ENCODE peak calls at places on chromosomes 13 and 19, in ten cellular contexts. One of them, this sample, is unnamed. For H3K27me3, the result is how much of the 10 kb centered on the place peaks cover.

GRCh38 chr19:49637865-49638350 is 2.0 kb downstream of the RRAS start:
- DNase-seq in foreskin keratinocyte: peak
- DNase-seq in tibial artery: peak
- DNase-seq in CD4-positive, alpha-beta T cell: no peak
- DNase-seq in IMR-90: peak
- DNase-seq in psoas muscle: peak
- DNase-seq in cardiac muscle cell: peak
- DNase-seq in GM23338: peak
- DNase-seq in endodermal cell: peak
- DNase-seq in A673: peak
- DNase-seq in this sample: peak

GRCh38 chr13:52348081-52348480 is 57.9 kb downstream of the THSD1 start:
- DNase-seq in IMR-90: peak
- DNase-seq in A673: no peak
- DNase-seq in tibial artery: no peak
- DNase-seq in CD4-positive, alpha-beta T cell: no peak
- DNase-seq in GM23338: no peak
- DNase-seq in foreskin keratinocyte: no peak
- DNase-seq in endodermal cell: no peak
- DNase-seq in psoas muscle: no peak
- DNase-seq in cardiac muscle cell: no peak
- DNase-seq in this sample: no peak

GRCh38 chr19:54256250-54257115 is 590 bp downstream of the LILRB5 start:
- DNase-seq in GM23338: no peak
- DNase-seq in endodermal cell: peak
- DNase-seq in CD4-positive, alpha-beta T cell: no peak
- DNase-seq in A673: no peak
- DNase-seq in cardiac muscle cell: no peak
- DNase-seq in psoas muscle: no peak
- DNase-seq in tibial artery: no peak
- DNase-seq in IMR-90: no peak
- DNase-seq in foreskin keratinocyte: no peak
- DNase-seq in this sample: no peak

GRCh38 chr13:111049791-111050538 is 65.1 kb upstream of the ARHGEF7 start:
- DNase-seq in psoas muscle: no peak
- DNase-seq in endodermal cell: no peak
- DNase-seq in GM23338: peak
- DNase-seq in CD4-positive, alpha-beta T cell: no peak
- DNase-seq in A673: no peak
- DNase-seq in tibial artery: no peak
- DNase-seq in cardiac muscle cell: peak
- DNase-seq in IMR-90: no peak
- DNase-seq in foreskin keratinocyte: no peak
- DNase-seq in this sample: no peak

GRCh38 chr13:44768233-44768632 is 192.1 kb upstream of the TSC22D1 start:
- DNase-seq in IMR-90: no peak
- DNase-seq in A673: no peak
- DNase-seq in foreskin keratinocyte: no peak
- DNase-seq in tibial artery: no peak
- DNase-seq in psoas muscle: no peak
- DNase-seq in endodermal cell: no peak
- DNase-seq in cardiac muscle cell: no peak
- DNase-seq in CD4-positive, alpha-beta T cell: no peak
- DNase-seq in GM23338: no peak
- DNase-seq in this sample: no peak

GRCh38 chr13:51814825-51815650 is 11.1 kb upstream of the DHRS12 start:
- DNase-seq in foreskin keratinocyte: no peak
- DNase-seq in cardiac muscle cell: peak
- DNase-seq in psoas muscle: peak
- DNase-seq in endodermal cell: peak
- DNase-seq in GM23338: peak
- DNase-seq in CD4-positive, alpha-beta T cell: peak
- DNase-seq in tibial artery: no peak
- DNase-seq in IMR-90: peak
- DNase-seq in A673: peak
- DNase-seq in this sample: peak

GRCh38 chr19:6161271-6161850 is 25.9 kb downstream of the ACSBG2 start:
- DNase-seq in foreskin keratinocyte: peak
- DNase-seq in IMR-90: no peak
- DNase-seq in endodermal cell: peak
- DNase-seq in psoas muscle: no peak
- DNase-seq in CD4-positive, alpha-beta T cell: peak
- DNase-seq in A673: peak
- DNase-seq in GM23338: peak
- DNase-seq in cardiac muscle cell: no peak
- DNase-seq in tibial artery: no peak
- DNase-seq in this sample: peak

GRCh38 chr19:35935911-35936737 is at the start of gene LRFN3:
- DNase-seq in A673: peak
- DNase-seq in cardiac muscle cell: peak
- DNase-seq in GM23338: peak
- DNase-seq in tibial artery: peak
- DNase-seq in psoas muscle: peak
- DNase-seq in CD4-positive, alpha-beta T cell: peak
- DNase-seq in foreskin keratinocyte: peak
- DNase-seq in endodermal cell: peak
- DNase-seq in IMR-90: peak
- DNase-seq in this sample: peak

GRCh38 chr19:4730740-4731171 is 7.1 kb upstream of the DPP9 start:
- DNase-seq in foreskin keratinocyte: no peak
- DNase-seq in tibial artery: no peak
- DNase-seq in psoas muscle: no peak
- DNase-seq in IMR-90: no peak
- DNase-seq in cardiac muscle cell: no peak
- DNase-seq in A673: peak
- DNase-seq in CD4-positive, alpha-beta T cell: peak
- DNase-seq in endodermal cell: peak
- DNase-seq in GM23338: peak
- DNase-seq in this sample: no peak

GRCh38 chr13:43830481-43830873 is 43.7 kb upstream of the ENOX1 start:
- DNase-seq in GM23338: no peak
- DNase-seq in psoas muscle: no peak
- DNase-seq in tibial artery: no peak
- DNase-seq in foreskin keratinocyte: peak
- DNase-seq in CD4-positive, alpha-beta T cell: no peak
- DNase-seq in IMR-90: peak
- DNase-seq in A673: no peak
- DNase-seq in cardiac muscle cell: no peak
- DNase-seq in endodermal cell: no peak
- DNase-seq in this sample: no peak

GRCh38 chr13:41315466-41316047 is 4.5 kb downstream of the NAA16 start:
- DNase-seq in GM23338: no peak
- DNase-seq in IMR-90: peak
- DNase-seq in A673: no peak
- DNase-seq in foreskin keratinocyte: no peak
- DNase-seq in psoas muscle: no peak
- DNase-seq in CD4-positive, alpha-beta T cell: no peak
- DNase-seq in endodermal cell: no peak
- DNase-seq in cardiac muscle cell: no peak
- DNase-seq in tibial artery: no peak
- DNase-seq in this sample: no peak

GRCh38 chr13:114107686-114108081 is 24.7 kb downstream of the RASA3 start:
- DNase-seq in GM23338: no peak
- DNase-seq in tibial artery: peak
- DNase-seq in A673: no peak
- DNase-seq in CD4-positive, alpha-beta T cell: no peak
- DNase-seq in endodermal cell: peak
- DNase-seq in cardiac muscle cell: no peak
- DNase-seq in foreskin keratinocyte: no peak
- DNase-seq in IMR-90: peak
- DNase-seq in psoas muscle: peak
- DNase-seq in this sample: peak

GRCh38 chr13:47036291-47037008 is 139.6 kb upstream of the HTR2A start:
- DNase-seq in IMR-90: no peak
- DNase-seq in CD4-positive, alpha-beta T cell: no peak
- DNase-seq in tibial artery: no peak
- DNase-seq in psoas muscle: no peak
- DNase-seq in foreskin keratinocyte: no peak
- DNase-seq in endodermal cell: no peak
- DNase-seq in GM23338: peak
- DNase-seq in cardiac muscle cell: no peak
- DNase-seq in A673: no peak
- DNase-seq in this sample: no peak

GRCh38 chr13:58712191-58712590 is 1080.6 kb downstream of the PCDH17 start:
- DNase-seq in GM23338: peak
- DNase-seq in tibial artery: no peak
- DNase-seq in IMR-90: no peak
- DNase-seq in psoas muscle: no peak
- DNase-seq in CD4-positive, alpha-beta T cell: no peak
- DNase-seq in cardiac muscle cell: no peak
- DNase-seq in endodermal cell: peak
- DNase-seq in foreskin keratinocyte: no peak
- DNase-seq in A673: no peak
- DNase-seq in this sample: no peak
- TF ChIP-seq CTCF in GM23338: peak
- TF ChIP-seq CTCF in tibial artery: no peak
- TF ChIP-seq CTCF in IMR-90: no peak
- TF ChIP-seq CTCF in psoas muscle: no peak
- TF ChIP-seq CTCF in CD4-positive, alpha-beta T cell: no peak
- TF ChIP-seq CTCF in cardiac muscle cell: no peak
- TF ChIP-seq CTCF in endodermal cell: peak
- TF ChIP-seq CTCF in foreskin keratinocyte: no peak
- TF ChIP-seq CTCF in A673: no peak
- TF ChIP-seq CTCF in this sample: no peak

DNA sequence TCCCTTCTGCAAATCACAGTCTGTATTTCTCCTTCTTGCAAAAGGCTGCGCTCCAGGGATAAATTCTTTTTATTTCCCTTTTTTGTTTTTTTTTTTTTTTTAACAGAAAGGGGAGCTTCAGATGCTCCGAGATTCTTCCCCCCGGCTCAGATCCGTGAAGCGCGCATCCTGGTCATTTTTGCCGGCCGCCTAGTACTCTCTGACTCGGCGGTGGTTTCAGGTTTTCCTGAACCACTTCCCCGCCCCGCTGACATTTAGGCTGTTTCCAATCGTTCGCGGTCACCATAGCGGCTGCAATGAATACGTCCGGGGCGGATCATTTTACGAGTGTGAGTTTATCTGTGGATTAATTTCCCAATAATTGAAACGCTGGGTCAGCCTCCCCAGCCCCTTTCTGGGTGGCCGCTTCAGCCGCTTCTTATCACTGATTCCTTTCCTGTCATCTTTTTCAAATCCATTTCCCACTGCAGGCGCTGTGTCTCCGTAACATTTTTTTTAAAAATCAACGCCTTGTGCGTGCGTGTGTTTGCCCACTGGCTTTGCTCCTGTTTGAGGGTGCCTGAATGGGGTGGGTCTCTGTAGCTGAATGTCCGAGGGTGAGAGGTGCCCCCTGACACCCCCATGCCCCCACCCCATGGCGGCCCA is 10.5 kb downstream of the ONECUT3 start:
- DNase-seq in CD4-positive, alpha-beta T cell: no peak
- DNase-seq in psoas muscle: no peak
- DNase-seq in A673: no peak
- DNase-seq in endodermal cell: no peak
- DNase-seq in foreskin keratinocyte: no peak
- DNase-seq in cardiac muscle cell: no peak
- DNase-seq in GM23338: no peak
- DNase-seq in tibial artery: no peak
- DNase-seq in IMR-90: no peak
- DNase-seq in this sample: no peak
- H3K27me3 ChIP-seq in CD4-positive, alpha-beta T cell: half or more
- H3K27me3 ChIP-seq in psoas muscle: half or more
- H3K27me3 ChIP-seq in A673: half or more
- H3K27me3 ChIP-seq in endodermal cell: half or more
- H3K27me3 ChIP-seq in foreskin keratinocyte: half or more
- H3K27me3 ChIP-seq in cardiac muscle cell: half or more
- H3K27me3 ChIP-seq in GM23338: half or more
- H3K27me3 ChIP-seq in tibial artery: half or more
- H3K27me3 ChIP-seq in IMR-90: half or more
- H3K27me3 ChIP-seq in this sample: under half

GRCh38 chr19:29741226-29741625 is 26.2 kb upstream of the C19orf12 start:
- DNase-seq in foreskin keratinocyte: no peak
- DNase-seq in GM23338: no peak
- DNase-seq in IMR-90: no peak
- DNase-seq in endodermal cell: no peak
- DNase-seq in cardiac muscle cell: no peak
- DNase-seq in A673: no peak
- DNase-seq in psoas muscle: no peak
- DNase-seq in CD4-positive, alpha-beta T cell: no peak
- DNase-seq in tibial artery: no peak
- DNase-seq in this sample: no peak

GRCh38 chr19:29741776-29742175 is 26.7 kb upstream of the C19orf12 start:
- DNase-seq in GM23338: no peak
- DNase-seq in CD4-positive, alpha-beta T cell: no peak
- DNase-seq in psoas muscle: no peak
- DNase-seq in A673: no peak
- DNase-seq in tibial artery: no peak
- DNase-seq in IMR-90: no peak
- DNase-seq in endodermal cell: no peak
- DNase-seq in cardiac muscle cell: no peak
- DNase-seq in foreskin keratinocyte: no peak
- DNase-seq in this sample: no peak

GRCh38 chr19:29748996-29749395 is 33.9 kb upstream of the C19orf12 start:
- DNase-seq in tibial artery: no peak
- DNase-seq in CD4-positive, alpha-beta T cell: no peak
- DNase-seq in A673: no peak
- DNase-seq in GM23338: no peak
- DNase-seq in IMR-90: no peak
- DNase-seq in cardiac muscle cell: no peak
- DNase-seq in foreskin keratinocyte: no peak
- DNase-seq in endodermal cell: no peak
- DNase-seq in psoas muscle: no peak
- DNase-seq in this sample: no peak

GRCh38 chr19:29743681-29744080 is 28.6 kb upstream of the C19orf12 start:
- DNase-seq in cardiac muscle cell: no peak
- DNase-seq in psoas muscle: no peak
- DNase-seq in CD4-positive, alpha-beta T cell: no peak
- DNase-seq in tibial artery: no peak
- DNase-seq in foreskin keratinocyte: no peak
- DNase-seq in IMR-90: no peak
- DNase-seq in endodermal cell: no peak
- DNase-seq in GM23338: no peak
- DNase-seq in A673: no peak
- DNase-seq in this sample: no peak

DNA sequence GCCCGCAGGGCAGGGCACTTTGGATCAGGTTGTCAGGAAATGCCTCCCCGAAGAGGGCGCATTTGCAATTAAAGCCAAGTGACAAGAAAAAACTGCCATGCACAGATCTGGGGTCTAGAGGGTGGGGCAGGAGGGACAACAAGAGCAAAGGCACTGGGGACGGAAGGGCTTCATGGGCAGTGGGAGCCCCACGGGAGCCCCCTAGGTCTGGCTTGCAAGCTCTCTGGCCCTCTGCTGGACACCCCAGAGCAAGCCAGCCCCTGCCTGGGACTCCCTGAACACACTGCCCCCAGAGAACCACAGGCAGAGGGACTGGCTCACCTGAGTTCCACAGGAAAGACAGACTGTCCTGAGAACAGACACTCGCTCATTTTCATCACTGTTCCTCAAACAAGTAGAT is 30.2 kb upstream of the C19orf12 start:
- DNase-seq in foreskin keratinocyte: no peak
- DNase-seq in IMR-90: no peak
- DNase-seq in cardiac muscle cell: peak
- DNase-seq in CD4-positive, alpha-beta T cell: no peak
- DNase-seq in GM23338: peak
- DNase-seq in psoas muscle: no peak
- DNase-seq in tibial artery: no peak
- DNase-seq in A673: no peak
- DNase-seq in endodermal cell: peak
- DNase-seq in this sample: no peak
- TF ChIP-seq CTCF in foreskin keratinocyte: no peak
- TF ChIP-seq CTCF in IMR-90: no peak
- TF ChIP-seq CTCF in cardiac muscle cell: no peak
- TF ChIP-seq CTCF in CD4-positive, alpha-beta T cell: no peak
- TF ChIP-seq CTCF in GM23338: peak
- TF ChIP-seq CTCF in psoas muscle: no peak
- TF ChIP-seq CTCF in tibial artery: no peak
- TF ChIP-seq CTCF in A673: peak
- TF ChIP-seq CTCF in endodermal cell: peak
- TF ChIP-seq CTCF in this sample: no peak

GRCh38 chr19:30227071-30227621 is 145.0 kb upstream of the ZNF536 start:
- DNase-seq in endodermal cell: peak
- DNase-seq in IMR-90: no peak
- DNase-seq in tibial artery: no peak
- DNase-seq in foreskin keratinocyte: no peak
- DNase-seq in GM23338: peak
- DNase-seq in cardiac muscle cell: no peak
- DNase-seq in A673: no peak
- DNase-seq in psoas muscle: no peak
- DNase-seq in CD4-positive, alpha-beta T cell: no peak
- DNase-seq in this sample: no peak
- H3K27me3 ChIP-seq in endodermal cell: half or more
- H3K27me3 ChIP-seq in IMR-90: half or more
- H3K27me3 ChIP-seq in tibial artery: half or more
- H3K27me3 ChIP-seq in foreskin keratinocyte: half or more
- H3K27me3 ChIP-seq in GM23338: half or more
- H3K27me3 ChIP-seq in cardiac muscle cell: half or more
- H3K27me3 ChIP-seq in A673: half or more
- H3K27me3 ChIP-seq in psoas muscle: half or more
- H3K27me3 ChIP-seq in CD4-positive, alpha-beta T cell: half or more
- H3K27me3 ChIP-seq in this sample: under half